ENCODE peak calls at places on chromosome 18, in five cellular contexts. Y is globus pallidus; K is stimulated activated CD4-positive, alpha-beta T cell treated with anti-CD3 and anti-CD28 coated beads, Interleukin-2, amount 100 ng/mL, for 24 hours; J is stimulated activated naive CD8-positive, alpha-beta T cell treated with anti-CD3 and anti-CD28 coated beads, Interleukin-15, Interleukin-2, amounts not matched to agents 100 U/mL and 50 U/mL, for 24 hours; P is iPS DF 6.9. E is an unnamed sample.

GRCh38 chr18:44851806-44852205 is 171.1 kb downstream of the SETBP1 start:
- DNase-seq in Y (no peak), K (no peak), J (no peak), P (no peak), E (no peak)

GRCh38 chr18:61702007-61702406 is 190.8 kb downstream of the RNF152 start:
- DNase-seq in Y (no peak), K (no peak), J (no peak), P (no peak), E (no peak)

GRCh38 chr18:22223263-22223960 is 54.0 kb downstream of the GATA6 start:
- DNase-seq in Y (no peak), K (no peak), J (peak), P (no peak), E (no peak)

GRCh38 chr18:42977982-42978595 is 137.4 kb downstream of the RIT2 start:
- DNase-seq in Y (no peak), K (no peak), J (no peak), P (no peak), E (no peak)

GRCh38 chr18:58618822-58619553 is 9.9 kb downstream of the ALPK2 start:
- DNase-seq in Y (no peak), K (no peak), J (no peak), P (no peak), E (no peak)

GRCh38 chr18:78406743-78407455 is 572.7 kb upstream of the SALL3 start:
- DNase-seq in Y (no peak), K (no peak), J (no peak), P (no peak), E (no peak)

GRCh38 chr18:75161629-75162028 is 47.3 kb downstream of the PTGR3 start:
- DNase-seq in Y (peak), K (no peak), J (peak), P (no peak), E (no peak)

GRCh38 chr18:68662779-68663178 is 52.1 kb downstream of the TMX3 start:
- DNase-seq in Y (no peak), K (no peak), J (no peak), P (no peak), E (no peak)

GRCh38 chr18:48529796-48530195 is 9.0 kb upstream of the CTIF start:
- DNase-seq in Y (no peak), K (no peak), J (no peak), P (no peak), E (no peak)

GRCh38 chr18:74233933-74234325 is 57.8 kb downstream of the CYB5A start:
- DNase-seq in Y (no peak), K (no peak), J (no peak), P (no peak), E (no peak)

GRCh38 chr18:74596959-74597661 is 560 bp upstream of the ZNF407 start:
- DNase-seq in Y (no peak), K (peak), J (peak), P (no peak), E (peak)

GRCh38 chr18:2988041-2988794 is 24.7 kb downstream of the LPIN2 start:
- DNase-seq in Y (no peak), K (no peak), J (no peak), P (no peak), E (no peak)

GRCh38 chr18:26909599-26910290 is 44.2 kb upstream of the AQP4 start:
- DNase-seq in Y (peak), K (no peak), J (no peak), P (no peak), E (no peak)

GRCh38 chr18:13621886-13622619 is 104.3 kb downstream of the FAM210A start:
- DNase-seq in Y (no peak), K (no peak), J (no peak), P (no peak), E (no peak)

GRCh38 chr18:57819119-57819518 is 16.0 kb upstream of the ATP8B1 start:
- DNase-seq in Y (no peak), K (no peak), J (no peak), P (no peak), E (no peak)

GRCh38 chr18:3088444-3088843 is 75.5 kb upstream of the LPIN2 start:
- DNase-seq in Y (no peak), K (no peak), J (no peak), P (no peak), E (no peak)

GRCh38 chr18:14189858-14190257 is 57.6 kb upstream of the ZNF519 start:
- DNase-seq in Y (no peak), K (no peak), J (no peak), P (no peak), E (no peak)

GRCh38 chr18:73752546-73752945 is 395.1 kb downstream of the FBXO15 start:
- DNase-seq in Y (no peak), K (no peak), J (no peak), P (no peak), E (no peak)

E was measured in H1.